ENCODE peak calls at places on chromosomes 11 and 22, in nine cellular contexts. One of them, this sample, is unnamed.
A peak's percentile ranks its signal among the peaks of the same experiment; 100 is the strongest.

GRCh38 chr11:110529043-110529442 is 99.3 kb downstream of the FDX1 start:
- DNase-seq in kidney: no peak
- DNase-seq in upper lobe of right lung: no peak
- DNase-seq in lung: no peak
- DNase-seq in neural progenitor cell: peak; percentile 12
- DNase-seq in ovary: no peak
- DNase-seq in pancreas: no peak
- DNase-seq in A549: peak; percentile 14
- DNase-seq in HCT116: peak; percentile 27
- DNase-seq in this sample: no peak

GRCh38 chr11:104254347-104254746 is 90.4 kb upstream of the PDGFD start:
- DNase-seq in kidney: no peak
- DNase-seq in upper lobe of right lung: peak; percentile 43
- DNase-seq in lung: no peak
- DNase-seq in neural progenitor cell: peak; percentile 85
- DNase-seq in ovary: peak; percentile 25
- DNase-seq in pancreas: peak; percentile 16
- DNase-seq in A549: peak; percentile 26
- DNase-seq in HCT116: peak; percentile 46
- DNase-seq in this sample: no peak

GRCh38 chr11:110490886-110491285 is 61.1 kb downstream of the FDX1 start:
- DNase-seq in kidney: no peak
- DNase-seq in upper lobe of right lung: no peak
- DNase-seq in lung: no peak
- DNase-seq in neural progenitor cell: no peak
- DNase-seq in ovary: no peak
- DNase-seq in pancreas: no peak
- DNase-seq in A549: no peak
- DNase-seq in HCT116: no peak
- DNase-seq in this sample: no peak

GRCh38 chr11:112655386-112655785 is 305.8 kb upstream of the NCAM1 start:
- DNase-seq in kidney: peak; percentile 92
- DNase-seq in upper lobe of right lung: no peak
- DNase-seq in lung: peak; percentile 47
- DNase-seq in neural progenitor cell: no peak
- DNase-seq in ovary: peak; percentile 84
- DNase-seq in pancreas: no peak
- DNase-seq in A549: no peak
- DNase-seq in HCT116: no peak
- DNase-seq in this sample: peak; percentile 78

GRCh38 chr11:74686792-74687191 is 44.4 kb downstream of the CHRDL2 start:
- DNase-seq in kidney: peak; percentile 8
- DNase-seq in upper lobe of right lung: peak; percentile 45
- DNase-seq in lung: no peak
- DNase-seq in neural progenitor cell: no peak
- DNase-seq in ovary: no peak
- DNase-seq in pancreas: no peak
- DNase-seq in A549: no peak
- DNase-seq in HCT116: no peak
- DNase-seq in this sample: no peak

GRCh38 chr11:75326439-75326810 is 25.0 kb downstream of the ARRB1 start:
- DNase-seq in kidney: no peak
- DNase-seq in upper lobe of right lung: no peak
- DNase-seq in lung: no peak
- DNase-seq in neural progenitor cell: no peak
- DNase-seq in ovary: no peak
- DNase-seq in pancreas: no peak
- DNase-seq in A549: peak; percentile 65
- DNase-seq in HCT116: no peak
- DNase-seq in this sample: no peak

GRCh38 chr22:41801147-41801819 is 804 bp downstream of the CCDC134 start:
- DNase-seq in kidney: peak; percentile 0
- DNase-seq in upper lobe of right lung: no peak
- DNase-seq in lung: no peak
- DNase-seq in neural progenitor cell: no peak
- DNase-seq in ovary: no peak
- DNase-seq in pancreas: no peak
- DNase-seq in A549: no peak
- DNase-seq in HCT116: no peak
- DNase-seq in this sample: no peak

GRCh38 chr11:70524096-70524922 is 126.0 kb downstream of the CTTN start:
- DNase-seq in kidney: peak; percentile 48
- DNase-seq in upper lobe of right lung: peak; percentile 43
- DNase-seq in lung: no peak
- DNase-seq in neural progenitor cell: no peak
- DNase-seq in ovary: no peak
- DNase-seq in pancreas: no peak
- DNase-seq in A549: no peak
- DNase-seq in HCT116: no peak
- DNase-seq in this sample: no peak

GRCh38 chr22:50733521-50734342 is 4.3 kb upstream of the ACR start:
- DNase-seq in kidney: peak; percentile 56
- DNase-seq in upper lobe of right lung: peak; percentile 55
- DNase-seq in lung: no peak
- DNase-seq in neural progenitor cell: peak; percentile 17
- DNase-seq in ovary: peak; percentile 9
- DNase-seq in pancreas: peak; percentile 9
- DNase-seq in A549: no peak
- DNase-seq in HCT116: no peak
- DNase-seq in this sample: peak; percentile 85

GRCh38 chr11:113242767-113243397 is 71.5 kb upstream of the TTC12 start:
- DNase-seq in kidney: no peak
- DNase-seq in upper lobe of right lung: no peak
- DNase-seq in lung: no peak
- DNase-seq in neural progenitor cell: peak; percentile 44
- DNase-seq in ovary: peak; percentile 36
- DNase-seq in pancreas: no peak
- DNase-seq in A549: no peak
- DNase-seq in HCT116: no peak
- DNase-seq in this sample: no peak

GRCh38 chr22:22195265-22196017 is 49.1 kb upstream of the VPREB1 start:
- DNase-seq in kidney: no peak
- DNase-seq in upper lobe of right lung: peak; percentile 83
- DNase-seq in lung: peak; percentile 72
- DNase-seq in neural progenitor cell: peak; percentile 90
- DNase-seq in ovary: peak; percentile 31
- DNase-seq in pancreas: peak; percentile 76
- DNase-seq in A549: peak; percentile 75
- DNase-seq in HCT116: peak; percentile 81
- DNase-seq in this sample: no peak

GRCh38 chr22:41687901-41688364 is 734 bp downstream of the SNU13 start:
- DNase-seq in kidney: no peak
- DNase-seq in upper lobe of right lung: peak; percentile 69
- DNase-seq in lung: no peak
- DNase-seq in neural progenitor cell: peak; percentile 54
- DNase-seq in ovary: no peak
- DNase-seq in pancreas: no peak
- DNase-seq in A549: peak; percentile 20
- DNase-seq in HCT116: no peak
- DNase-seq in this sample: no peak

GRCh38 chr11:102452461-102453285 is at the start of gene TMEM123:
- DNase-seq in kidney: peak; percentile 93
- DNase-seq in upper lobe of right lung: peak; percentile 93
- DNase-seq in lung: peak; percentile 81
- DNase-seq in neural progenitor cell: peak; percentile 90
- DNase-seq in ovary: peak; percentile 81
- DNase-seq in pancreas: peak; percentile 82
- DNase-seq in A549: peak; percentile 56
- DNase-seq in HCT116: peak; percentile 44
- DNase-seq in this sample: peak; percentile 71

GRCh38 chr11:102453286-102453797 is 777 bp upstream of the TMEM123 start:
- DNase-seq in kidney: no peak
- DNase-seq in upper lobe of right lung: no peak
- DNase-seq in lung: no peak
- DNase-seq in neural progenitor cell: no peak
- DNase-seq in ovary: peak; percentile 23
- DNase-seq in pancreas: no peak
- DNase-seq in A549: no peak
- DNase-seq in HCT116: no peak
- DNase-seq in this sample: no peak

GRCh38 chr11:102456381-102456780 is 3.8 kb upstream of the TMEM123 start:
- DNase-seq in kidney: no peak
- DNase-seq in upper lobe of right lung: no peak
- DNase-seq in lung: peak; percentile 48
- DNase-seq in neural progenitor cell: no peak
- DNase-seq in ovary: no peak
- DNase-seq in pancreas: no peak
- DNase-seq in A549: no peak
- DNase-seq in HCT116: no peak
- DNase-seq in this sample: no peak

GRCh38 chr11:102451693-102452460 is 688 bp downstream of the TMEM123 start:
- DNase-seq in kidney: peak; percentile 90
- DNase-seq in upper lobe of right lung: peak; percentile 85
- DNase-seq in lung: peak; percentile 58
- DNase-seq in neural progenitor cell: peak; percentile 82
- DNase-seq in ovary: peak; percentile 53
- DNase-seq in pancreas: peak; percentile 69
- DNase-seq in A549: peak; percentile 57
- DNase-seq in HCT116: no peak
- DNase-seq in this sample: peak; percentile 64

GRCh38 chr11:102453921-102454320 is 1.4 kb upstream of the TMEM123 start:
- DNase-seq in kidney: no peak
- DNase-seq in upper lobe of right lung: no peak
- DNase-seq in lung: no peak
- DNase-seq in neural progenitor cell: no peak
- DNase-seq in ovary: no peak
- DNase-seq in pancreas: no peak
- DNase-seq in A549: no peak
- DNase-seq in HCT116: no peak
- DNase-seq in this sample: no peak
- H3K4me3 ChIP-seq in kidney: no peak overlapping the region
- H3K4me3 ChIP-seq in upper lobe of right lung: no peak overlapping the region
- H3K4me3 ChIP-seq in lung: no peak overlapping the region
- H3K4me3 ChIP-seq in neural progenitor cell: peak overlapping the region; percentile 76
- H3K4me3 ChIP-seq in ovary: no peak overlapping the region
- H3K4me3 ChIP-seq in pancreas: no peak overlapping the region
- H3K4me3 ChIP-seq in A549: no peak overlapping the region
- H3K4me3 ChIP-seq in HCT116: peak overlapping the region; percentile 82
- H3K4me3 ChIP-seq in this sample: no peak overlapping the region

GRCh38 chr22:46065733-46066454 is 84.4 kb upstream of the PPARA start:
- DNase-seq in kidney: no peak
- DNase-seq in upper lobe of right lung: no peak
- DNase-seq in lung: no peak
- DNase-seq in neural progenitor cell: no peak
- DNase-seq in ovary: no peak
- DNase-seq in pancreas: no peak
- DNase-seq in A549: no peak
- DNase-seq in HCT116: no peak
- DNase-seq in this sample: no peak
- H3K27ac ChIP-seq in kidney: peak overlapping the region; percentile 80
- H3K27ac ChIP-seq in upper lobe of right lung: peak overlapping the region; percentile 100
- H3K27ac ChIP-seq in lung: peak overlapping the region; percentile 83
- H3K27ac ChIP-seq in neural progenitor cell: no peak overlapping the region
- H3K27ac ChIP-seq in ovary: peak overlapping the region; percentile 99
- H3K27ac ChIP-seq in pancreas: peak overlapping the region; percentile 100
- H3K27ac ChIP-seq in A549: peak overlapping the region; percentile 99
- H3K27ac ChIP-seq in HCT116: peak overlapping the region; percentile 100
- H3K27ac ChIP-seq in this sample: peak overlapping the region; percentile 100

GRCh38 chr11:33734441-33735165 is 1.6 kb downstream of the CD59 start:
- DNase-seq in kidney: no peak
- DNase-seq in upper lobe of right lung: peak; percentile 68
- DNase-seq in lung: peak; percentile 65
- DNase-seq in neural progenitor cell: no peak
- DNase-seq in ovary: no peak
- DNase-seq in pancreas: no peak
- DNase-seq in A549: no peak
- DNase-seq in HCT116: no peak
- DNase-seq in this sample: no peak

GRCh38 chr11:33733978-33734377 is 2.2 kb downstream of the CD59 start:
- DNase-seq in kidney: no peak
- DNase-seq in upper lobe of right lung: no peak
- DNase-seq in lung: no peak
- DNase-seq in neural progenitor cell: no peak
- DNase-seq in ovary: no peak
- DNase-seq in pancreas: no peak
- DNase-seq in A549: no peak
- DNase-seq in HCT116: no peak
- DNase-seq in this sample: no peak

GRCh38 chr11:33736148-33736809 is at the start of gene CD59:
- DNase-seq in kidney: peak; percentile 99
- DNase-seq in upper lobe of right lung: peak; percentile 99
- DNase-seq in lung: peak; percentile 97
- DNase-seq in neural progenitor cell: peak; percentile 95
- DNase-seq in ovary: peak; percentile 96
- DNase-seq in pancreas: peak; percentile 97
- DNase-seq in A549: peak; percentile 94
- DNase-seq in HCT116: peak; percentile 76
- DNase-seq in this sample: peak; percentile 83

GRCh38 chr11:33735426-33736147 is 636 bp downstream of the CD59 start:
- DNase-seq in kidney: peak; percentile 84
- DNase-seq in upper lobe of right lung: peak; percentile 80
- DNase-seq in lung: peak; percentile 44
- DNase-seq in neural progenitor cell: peak; percentile 59
- DNase-seq in ovary: peak; percentile 30
- DNase-seq in pancreas: peak; percentile 41
- DNase-seq in A549: peak; percentile 44
- DNase-seq in HCT116: no peak
- DNase-seq in this sample: no peak

GRCh38 chr11:33735166-33735425 is 1.1 kb downstream of the CD59 start:
- DNase-seq in kidney: no peak
- DNase-seq in upper lobe of right lung: no peak
- DNase-seq in lung: no peak
- DNase-seq in neural progenitor cell: peak; percentile 36
- DNase-seq in ovary: no peak
- DNase-seq in pancreas: no peak
- DNase-seq in A549: no peak
- DNase-seq in HCT116: no peak
- DNase-seq in this sample: no peak
- TF ChIP-seq CTCF in kidney: no peak
- TF ChIP-seq CTCF in upper lobe of right lung: no peak
- TF ChIP-seq CTCF in lung: no peak
- TF ChIP-seq CTCF in neural progenitor cell: no peak
- TF ChIP-seq CTCF in ovary: no peak
- TF ChIP-seq CTCF in pancreas: no peak
- TF ChIP-seq CTCF in A549: no peak
- TF ChIP-seq CTCF in HCT116: no peak
- TF ChIP-seq CTCF in this sample: no peak

DNA sequence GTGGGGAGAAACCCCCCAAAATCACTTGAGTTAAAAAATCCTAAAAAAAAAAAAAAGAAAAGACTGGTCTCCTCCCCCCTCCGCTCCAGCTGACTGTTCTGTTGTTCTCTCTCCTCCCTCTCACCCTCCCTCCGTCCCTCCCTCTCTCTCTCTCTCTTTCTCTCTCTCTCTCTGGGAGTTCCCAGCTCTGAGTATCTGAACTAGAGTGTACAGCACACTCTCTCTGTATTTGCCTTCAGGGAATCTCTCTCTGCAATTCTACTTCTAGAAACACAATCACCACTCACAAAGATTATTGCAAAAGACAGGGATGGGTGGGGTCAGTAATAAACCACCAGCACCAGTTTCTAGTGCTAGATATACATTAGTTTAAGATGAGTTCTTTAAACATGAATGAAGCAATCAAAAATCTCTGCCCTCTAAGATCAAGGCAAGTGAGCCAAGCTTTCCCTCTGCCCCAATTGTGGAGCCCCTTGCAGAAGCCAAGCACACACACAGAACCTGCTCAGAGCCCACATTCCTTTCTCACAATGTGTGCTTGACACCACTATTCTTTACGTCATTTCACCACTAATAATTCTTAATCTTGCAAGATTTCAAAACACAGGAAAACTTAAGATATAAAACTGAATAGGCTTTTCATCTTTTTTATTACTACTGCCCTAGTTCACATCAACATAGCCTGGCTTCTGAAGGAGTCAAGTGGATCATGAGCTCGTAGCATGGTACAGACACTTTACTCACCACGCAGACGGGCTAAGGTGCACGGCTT is 133.5 kb downstream of the RBFOX2 start:
- DNase-seq in kidney: no peak
- DNase-seq in upper lobe of right lung: no peak
- DNase-seq in lung: no peak
- DNase-seq in neural progenitor cell: peak; percentile 17
- DNase-seq in ovary: peak; percentile 55
- DNase-seq in pancreas: no peak
- DNase-seq in A549: peak; percentile 37
- DNase-seq in HCT116: no peak
- DNase-seq in this sample: no peak
- H3K4me3 ChIP-seq in kidney: peak overlapping the region; percentile 20
- H3K4me3 ChIP-seq in upper lobe of right lung: peak overlapping the region; percentile 4
- H3K4me3 ChIP-seq in lung: no peak overlapping the region
- H3K4me3 ChIP-seq in neural progenitor cell: no peak overlapping the region
- H3K4me3 ChIP-seq in ovary: peak overlapping the region; percentile 25
- H3K4me3 ChIP-seq in pancreas: no peak overlapping the region
- H3K4me3 ChIP-seq in A549: no peak overlapping the region
- H3K4me3 ChIP-seq in HCT116: no peak overlapping the region
- H3K4me3 ChIP-seq in this sample: peak overlapping the region; percentile 27